ENCODE peak calls at places on chromosomes 2 and 18, in seven cellular contexts. R is cardiac muscle cell, G is HCT116, M is Peyer's patch, O is MM.1S, F is H9, P is uterus. T is an unnamed sample.

GRCh38 chr2:105749583-105750399 is 5.1 kb downstream of the NCK2 start:
- DNase-seq in R (no peak), G (no peak), M (no peak), O (no peak), F (no peak), P (no peak), T (peak; percentile 24)

GRCh38 chr2:71615769-71616730 is 162.7 kb downstream of the DYSF start:
- DNase-seq in R (no peak), G (no peak), M (peak; percentile 38), O (no peak), F (peak; percentile 12), P (no peak), T (no peak)

GRCh38 chr2:3311601-3312000 is 66.0 kb downstream of the EIPR1 start:
- DNase-seq in R (no peak), G (no peak), M (no peak), O (no peak), F (no peak), P (no peak), T (no peak)

GRCh38 chr2:191869781-191870180 is 22.9 kb upstream of the CAVIN2 start:
- DNase-seq in R (no peak), G (no peak), M (no peak), O (no peak), F (no peak), P (no peak), T (no peak)

GRCh38 chr2:174985624-174986023 is 19.6 kb downstream of the CHN1 start:
- DNase-seq in R (no peak), G (no peak), M (no peak), O (no peak), F (no peak), P (no peak), T (no peak)

GRCh38 chr2:142415461-142415860 is 284.6 kb upstream of the LRP1B start:
- DNase-seq in R (no peak), G (no peak), M (no peak), O (no peak), F (no peak), P (no peak), T (no peak)

GRCh38 chr18:37430346-37431076 is 135.1 kb downstream of the CELF4 start:
- DNase-seq in R (no peak), G (no peak), M (no peak), O (no peak), F (peak; percentile 83), P (no peak), T (no peak)

GRCh38 chr18:56221195-56222065 is 417.0 kb downstream of the TXNL1 start:
- DNase-seq in R (no peak), G (no peak), M (no peak), O (no peak), F (no peak), P (no peak), T (no peak)

GRCh38 chr2:109091526-109091925 is 37.5 kb upstream of the SH3RF3 start:
- DNase-seq in R (no peak), G (no peak), M (no peak), O (no peak), F (no peak), P (no peak), T (no peak)

GRCh38 chr2:233831861-233832260 is 22.5 kb downstream of the HJURP start:
- DNase-seq in R (no peak), G (no peak), M (peak; percentile 23), O (no peak), F (no peak), P (no peak), T (no peak)

GRCh38 chr2:14240868-14241267 is 391.6 kb upstream of the LRATD1 start:
- DNase-seq in R (no peak), G (no peak), M (no peak), O (no peak), F (no peak), P (no peak), T (no peak)

GRCh38 chr2:235054497-235054896 is 102.7 kb downstream of the SH3BP4 start:
- DNase-seq in R (no peak), G (no peak), M (no peak), O (no peak), F (peak; percentile 7), P (no peak), T (no peak)

GRCh38 chr18:7950380-7951143 is 383.4 kb downstream of the PTPRM start:
- DNase-seq in R (no peak), G (peak; percentile 87), M (no peak), O (no peak), F (no peak), P (no peak), T (no peak)

GRCh38 chr2:76640905-76641304 is 881.3 kb downstream of the LRRTM4 start:
- DNase-seq in R (no peak), G (no peak), M (no peak), O (no peak), F (no peak), P (no peak), T (no peak)

GRCh38 chr18:41324020-41324791 is 630.8 kb upstream of the PIK3C3 start:
- DNase-seq in R (no peak), G (no peak), M (no peak), O (no peak), F (no peak), P (no peak), T (no peak)

GRCh38 chr2:159211447-159212396 is 74.8 kb downstream of the WDSUB1 start:
- DNase-seq in R (peak; percentile 46), G (no peak), M (no peak), O (peak; percentile 32), F (peak; percentile 72), P (no peak), T (no peak)
- H3K27ac ChIP-seq in R (peak overlapping the region; percentile 61), G (no peak overlapping the region), M (no peak overlapping the region), O (no peak overlapping the region), F (peak overlapping the region; percentile 36), P (no peak overlapping the region), T (no peak overlapping the region)

DNA sequence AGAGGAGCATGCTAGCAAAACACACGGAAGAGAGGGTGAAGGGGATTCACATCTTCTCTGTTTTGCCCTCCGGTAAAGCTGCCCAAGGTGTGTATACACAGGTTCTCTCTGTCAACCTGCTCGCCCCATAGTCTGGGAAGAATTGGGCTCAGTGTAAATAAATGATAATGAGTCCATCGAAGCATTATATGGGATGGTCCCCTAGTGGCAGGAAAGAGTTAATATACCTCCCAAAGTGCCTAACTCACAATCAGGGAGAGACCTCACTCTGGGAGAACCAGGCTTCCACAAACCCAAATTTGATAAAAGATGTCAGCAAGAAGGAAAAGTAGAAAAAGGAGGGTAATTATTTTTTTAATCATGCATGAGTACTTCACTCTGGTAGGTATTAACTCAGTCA is 262.2 kb upstream of the ZNF521 start:
- DNase-seq in R (no peak), G (no peak), M (no peak), O (no peak), F (no peak), P (no peak), T (no peak)
- TF ChIP-seq CTCF in R (no peak), G (peak; percentile 11), M (no peak), O (no peak), F (peak; percentile 59), P (no peak), T (no peak)

GRCh38 chr2:48515588-48515987 is 14.4 kb upstream of the STON1 start:
- DNase-seq in R (peak; percentile 64), G (no peak), M (no peak), O (no peak), F (no peak), P (peak; percentile 31), T (no peak)
- H3K27ac ChIP-seq in R (peak overlapping the region; percentile 85), G (no peak overlapping the region), M (peak overlapping the region; percentile 10), O (no peak overlapping the region), F (no peak overlapping the region), P (peak overlapping the region; percentile 97), T (no peak overlapping the region)

GRCh38 chr2:237291138-237291792 is 122.7 kb downstream of the COL6A3 start:
- DNase-seq in R (peak; percentile 81), G (peak; percentile 89), M (peak; percentile 77), O (no peak), F (no peak), P (peak; percentile 96), T (no peak)
- TF ChIP-seq CTCF in R (no peak), G (no peak), M (no peak), O (no peak), F (no peak), P (no peak), T (no peak)

GRCh38 chr2:173652731-173653426 is 298.2 kb downstream of the CDCA7 start:
- DNase-seq in R (no peak), G (peak; percentile 95), M (no peak), O (no peak), F (no peak), P (no peak), T (no peak)
- H3K27ac ChIP-seq in R (no peak overlapping the region), G (peak overlapping the region; percentile 61), M (no peak overlapping the region), O (no peak overlapping the region), F (no peak overlapping the region), P (no peak overlapping the region), T (no peak overlapping the region)

GRCh38 chr2:170985407-170985806 is 56.4 kb downstream of the GORASP2 start:
- DNase-seq in R (no peak), G (no peak), M (no peak), O (no peak), F (no peak), P (no peak), T (no peak)
- TF ChIP-seq CTCF in R (no peak), G (no peak), M (no peak), O (no peak), F (no peak), P (no peak), T (no peak)

GRCh38 chr2:81263989-81264388 is 959.4 kb upstream of the LRRTM1 start:
- DNase-seq in R (no peak), G (no peak), M (no peak), O (peak; percentile 42), F (no peak), P (no peak), T (no peak)
- H3K27ac ChIP-seq in R (no peak overlapping the region), G (no peak overlapping the region), M (no peak overlapping the region), O (no peak overlapping the region), F (no peak overlapping the region), P (no peak overlapping the region), T (no peak overlapping the region)

T was measured in CD4-positive, alpha-beta T cell.